ENCODE peak calls at places on chromosomes 16 and 17, in five cellular contexts. F is breast epithelium, Y is glutamatergic neuron, O is tibial artery, W is H9. D is an unnamed sample.

GRCh38 chr17:62572488-62573469 is 54.7 kb upstream of the MRC2 start:
- DNase-seq in Y (no peak), W (no peak), F (no peak), O (no peak), D (no peak)

GRCh38 chr16:24045641-24046040 is 209.9 kb downstream of the PRKCB start:
- DNase-seq in W (peak; percentile 90), F (no peak), Y (peak; percentile 65), O (no peak), D (peak; percentile 57)

GRCh38 chr16:64381979-64382378 is 739.9 kb downstream of the CDH11 start:
- DNase-seq in F (no peak), O (no peak), W (no peak), Y (no peak), D (no peak)

GRCh38 chr16:77738706-77739105 is 16.4 kb downstream of the NUDT7 start:
- DNase-seq in O (no peak), F (no peak), W (no peak), Y (no peak), D (no peak)

GRCh38 chr17:3511841-3512511 is 36.2 kb downstream of the ASPA start:
- DNase-seq in F (no peak), W (no peak), Y (no peak), O (no peak), D (no peak)

GRCh38 chr17:28519236-28519635 is 13.1 kb downstream of the FOXN1 start:
- DNase-seq in O (no peak), F (no peak), Y (no peak), W (no peak), D (no peak)

GRCh38 chr16:2458887-2459646 is 842 bp upstream of the TEDC2 start:
- DNase-seq in F (no peak), W (peak; percentile 52), Y (no peak), O (no peak), D (no peak)

GRCh38 chr17:42276359-42276608 is at the start of gene STAT5B:
- DNase-seq in O (peak; percentile 62), F (peak; percentile 46), Y (peak; percentile 69), W (peak; percentile 66), D (no peak)

DNA sequence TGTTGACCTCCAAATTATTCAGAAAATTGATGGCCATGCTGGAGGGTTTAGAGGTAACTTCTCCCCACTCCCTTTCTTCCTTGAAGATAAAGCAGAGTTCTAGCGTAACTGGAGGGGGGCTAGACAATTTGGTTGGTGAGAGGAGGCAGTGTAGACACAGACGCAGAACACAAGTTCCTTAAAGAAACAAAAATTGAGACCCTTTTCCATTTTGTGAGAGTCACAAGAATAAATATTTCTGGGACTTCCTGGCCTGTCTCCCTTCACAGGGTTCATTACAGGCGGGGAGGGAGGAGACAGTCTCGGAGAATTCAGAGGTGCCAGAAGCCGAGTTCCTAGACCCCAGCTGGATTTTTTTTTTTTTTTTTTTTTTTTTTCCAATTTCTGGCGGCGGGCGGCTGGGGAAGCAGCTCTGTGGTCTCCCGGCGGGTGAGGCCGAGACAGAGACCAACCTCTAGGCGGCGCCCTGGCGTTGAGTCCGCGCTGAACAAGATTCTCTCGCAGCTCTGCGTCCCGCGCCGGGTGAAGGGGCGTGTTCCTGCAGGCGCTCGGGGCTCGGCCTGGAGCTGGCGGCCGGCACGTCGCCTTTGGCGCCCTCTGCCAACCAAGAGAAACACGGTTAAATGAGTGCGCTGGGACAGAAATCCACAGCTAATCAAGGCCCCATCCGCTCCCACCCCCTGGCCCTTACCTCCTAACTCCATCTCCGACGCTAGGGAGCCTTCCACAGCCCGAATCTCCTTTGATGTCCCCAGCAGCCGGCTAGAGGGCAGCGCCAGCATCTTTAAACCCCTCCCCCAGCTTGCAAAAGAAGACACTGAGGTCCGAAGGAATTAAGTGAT is 10.2 kb upstream of the HOXB9 start:
- DNase-seq in Y (peak; percentile 96), O (peak; percentile 52), W (peak; percentile 99), F (no peak), D (peak; percentile 96)
- TF ChIP-seq CTCF in Y (peak; percentile 71), O (no peak), W (peak; percentile 77), F (peak; percentile 33), D (peak; percentile 80)

GRCh38 chr16:72008424-72009216 is at the start of gene DHODH:
- DNase-seq in Y (peak; percentile 98), O (peak; percentile 97), F (peak; percentile 97), W (peak; percentile 99), D (peak; percentile 95)
- TF ChIP-seq CTCF in Y (no peak), O (no peak), F (no peak), W (no peak), D (no peak)

GRCh38 chr16:46627746-46628145 is 6.6 kb upstream of the SHCBP1 start:
- DNase-seq in W (no peak), Y (no peak), O (no peak), F (no peak), D (no peak)

GRCh38 chr16:46632778-46633733 is 11.9 kb upstream of the SHCBP1 start:
- DNase-seq in F (no peak), Y (no peak), W (peak; percentile 96), O (no peak), D (no peak)

DNA sequence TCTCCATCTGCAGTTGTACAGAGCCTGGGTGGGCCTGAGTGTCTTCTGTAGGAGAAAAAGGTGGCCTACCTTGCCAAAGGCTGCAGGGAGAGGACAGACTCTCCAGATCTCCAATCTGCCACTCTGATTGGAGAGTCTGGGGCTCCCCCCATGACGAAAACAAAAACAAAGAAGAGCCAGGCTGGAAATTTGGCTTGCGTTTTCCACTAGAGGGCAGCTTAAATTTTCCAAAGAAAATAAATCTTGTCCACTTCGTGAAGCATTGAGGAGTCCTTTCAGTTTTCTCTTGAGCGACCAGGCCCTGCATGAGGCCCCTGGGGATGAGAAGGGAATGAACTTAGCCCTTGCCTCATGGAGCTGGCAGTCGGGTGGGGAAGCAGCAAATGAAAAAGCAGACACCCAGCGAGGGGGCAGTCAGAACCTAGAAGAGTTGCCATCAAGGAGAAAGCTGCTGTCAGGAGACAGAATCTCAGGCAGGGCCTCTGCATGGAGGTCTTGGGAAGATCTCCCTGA is 8.2 kb upstream of the SHCBP1 start:
- DNase-seq in W (peak; percentile 63), F (no peak), Y (no peak), O (no peak), D (no peak)
- TF ChIP-seq CTCF in W (peak; percentile 61), F (no peak), Y (no peak), O (no peak), D (no peak)

DNA sequence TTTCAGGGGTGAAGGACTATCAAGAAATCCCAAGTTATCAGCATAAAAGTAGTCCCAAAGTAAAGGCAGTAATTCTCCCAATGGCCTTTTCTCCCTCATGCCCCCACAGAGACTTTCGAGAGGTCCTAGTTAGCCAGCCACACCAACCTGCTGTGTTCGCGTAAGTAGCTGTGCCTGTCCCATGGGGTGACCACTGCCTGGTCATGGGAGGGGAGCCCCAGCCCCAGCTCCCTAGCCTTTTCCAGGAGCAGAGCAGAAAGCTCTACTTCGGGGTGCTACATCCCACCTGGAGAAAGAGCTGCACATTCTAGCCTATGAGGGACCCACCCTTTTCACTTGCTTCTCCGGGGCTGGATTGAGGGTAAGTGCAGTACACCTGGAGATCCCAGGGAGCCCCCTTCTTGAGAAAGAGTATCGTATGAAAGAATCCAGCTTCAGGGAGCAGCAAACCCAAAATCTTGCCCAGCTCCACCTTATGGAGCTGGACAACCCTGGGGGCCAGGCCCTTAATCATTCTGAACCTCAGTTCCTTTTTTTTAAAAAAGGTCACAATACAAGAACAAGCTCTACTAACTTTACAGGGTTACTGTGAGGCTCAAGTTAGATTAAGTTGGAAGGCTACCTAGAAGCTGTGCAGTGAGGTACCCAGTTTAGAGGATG is 8.6 kb upstream of the SOST start:
- DNase-seq in O (no peak), F (no peak), Y (no peak), W (no peak), D (no peak)
- TF ChIP-seq CTCF in O (no peak), F (no peak), Y (no peak), W (no peak), D (no peak)

GRCh38 chr17:65184235-65184959 is 47.2 kb downstream of the RGS9 start:
- DNase-seq in W (no peak), Y (no peak), F (no peak), O (no peak), D (no peak)

GRCh38 chr17:65183736-65184135 is 46.6 kb downstream of the RGS9 start:
- DNase-seq in O (no peak), Y (no peak), F (peak; percentile 65), W (peak; percentile 89), D (no peak)

GRCh38 chr17:65185060-65185459 is 47.9 kb downstream of the RGS9 start:
- DNase-seq in W (no peak), F (no peak), O (no peak), Y (no peak), D (no peak)

GRCh38 chr17:65182233-65182632 is 45.1 kb downstream of the RGS9 start:
- DNase-seq in Y (no peak), F (no peak), O (no peak), W (no peak), D (no peak)

DNA sequence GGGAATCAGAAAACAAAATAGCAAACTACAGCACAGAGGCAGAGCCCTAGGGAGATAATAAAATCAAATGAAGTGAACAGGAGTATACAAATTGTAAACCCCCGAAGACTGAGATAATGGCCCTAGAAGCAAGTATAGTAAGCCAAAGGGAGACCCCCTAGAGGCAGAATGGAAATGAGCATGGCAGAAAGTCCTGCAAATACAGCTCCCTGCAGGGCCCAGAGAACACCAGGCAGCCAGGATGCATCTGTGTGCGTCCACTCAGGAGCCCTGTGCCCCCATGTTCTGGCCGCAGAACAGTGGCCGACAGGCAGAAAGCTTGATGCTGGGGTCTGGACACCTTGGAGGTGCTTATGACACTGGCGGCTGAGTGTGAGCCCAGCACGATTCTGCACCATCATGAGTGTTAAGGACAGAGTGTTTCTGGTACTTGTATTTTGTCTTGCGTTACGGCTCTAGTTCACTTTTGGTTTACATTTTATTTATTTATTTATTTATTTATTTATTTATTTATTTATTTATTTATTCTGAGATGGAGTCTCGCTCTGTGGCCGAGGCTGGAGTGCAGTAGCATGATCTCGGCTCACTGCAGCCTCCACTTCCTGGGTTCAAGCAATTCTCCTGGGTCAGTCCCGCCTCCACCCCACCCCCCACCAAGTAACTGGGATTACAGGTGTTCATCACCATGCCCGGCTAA is 48.7 kb downstream of the RGS9 start:
- DNase-seq in F (no peak), Y (no peak), O (no peak), W (peak; percentile 64), D (no peak)
- TF ChIP-seq CTCF in F (no peak), Y (peak; percentile 42), O (no peak), W (peak; percentile 53), D (no peak)

DNA sequence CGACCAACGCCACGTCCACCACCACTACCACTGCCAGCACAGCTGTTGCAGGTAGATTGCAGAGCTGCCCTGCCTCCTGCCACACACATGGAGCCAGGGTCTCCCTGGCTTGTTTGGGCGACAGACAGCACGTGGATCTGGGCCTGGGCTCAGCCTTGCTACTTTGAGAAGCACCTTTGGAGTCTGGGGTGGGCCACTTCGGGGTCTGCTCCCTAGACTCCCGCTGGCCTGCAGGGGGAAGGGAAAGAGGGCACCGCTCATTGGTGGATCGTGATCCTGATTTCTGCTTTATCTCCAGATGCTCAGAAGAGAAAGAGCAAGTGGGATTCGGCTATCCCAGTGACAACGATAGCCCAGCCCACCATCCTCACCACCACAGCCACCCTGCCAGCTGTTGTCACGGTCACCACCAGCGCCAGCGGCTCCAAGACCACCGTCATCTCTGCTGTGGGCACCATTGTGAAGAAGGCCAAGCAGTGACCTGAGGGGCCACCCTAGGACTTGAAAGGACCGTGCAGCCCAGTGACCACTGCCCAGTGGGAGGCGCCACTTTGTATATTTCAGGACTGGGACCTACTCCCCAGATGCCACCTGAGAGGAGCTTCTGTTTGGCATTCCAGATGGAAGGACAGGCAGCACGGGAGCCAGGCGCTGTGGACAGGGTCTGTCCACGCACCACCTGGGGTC is 15.1 kb upstream of the ITGB4 start:
- DNase-seq in Y (no peak), F (no peak), O (no peak), W (no peak), D (no peak)
- TF ChIP-seq CTCF in Y (no peak), F (no peak), O (no peak), W (no peak), D (no peak)

GRCh38 chr17:55758171-55758570 is 7.3 kb downstream of the PCTP start:
- DNase-seq in Y (no peak), O (no peak), W (no peak), F (no peak), D (no peak)
- TF ChIP-seq CTCF in Y (no peak), O (no peak), W (no peak), F (no peak), D (no peak)